ENCODE peak calls at places on chromosome 5, in ten cellular contexts. Z is GM20000; A is H4; M is T follicular helper cell; N is T-helper 9 cell; R is HEK293T; S is neuronal stem cell; V is stimulated activated CD4-positive, alpha-beta T cell treated with anti-CD3 and anti-CD28 coated beads, Interleukin-4, amount 100 ng/mL, for 48 hours; U is NCI-H1092 treated with DMSO at 0.1 percent for 48 hours; D is CD8-positive, alpha-beta memory T cell. I is an unnamed sample.

GRCh38 chr5:133682496-133682895 is 70.2 kb upstream of the FSTL4 start:
- DNase-seq in A (no peak), Z (no peak), U (no peak), N (no peak), S (no peak), V (no peak), R (no peak), M (no peak), D (no peak), I (no peak)

GRCh38 chr5:111223086-111223789 is 946 bp upstream of the CAMK4 start:
- DNase-seq in U (peak), M (no peak), S (no peak), Z (no peak), D (no peak), A (no peak), V (no peak), N (no peak), R (no peak), I (no peak)

GRCh38 chr5:6581559-6582426 is 51.1 kb downstream of the NSUN2 start:
- DNase-seq in Z (no peak), M (no peak), U (no peak), N (no peak), A (no peak), D (no peak), S (no peak), R (no peak), V (no peak), I (no peak)

GRCh38 chr5:139243425-139243965 is 45.3 kb upstream of the SIL1 start:
- DNase-seq in M (no peak), S (no peak), Z (no peak), R (no peak), D (no peak), N (no peak), U (no peak), A (no peak), V (no peak), I (no peak)

GRCh38 chr5:157915638-157916037 is 56.7 kb upstream of the CLINT1 start:
- DNase-seq in R (no peak), V (no peak), Z (no peak), U (peak), S (no peak), A (peak), N (no peak), D (no peak), M (no peak), I (peak)

GRCh38 chr5:59036274-59036961 is 453.5 kb downstream of the RAB3C start:
- DNase-seq in N (peak), V (no peak), S (no peak), Z (no peak), M (peak), A (peak), D (peak), R (no peak), U (no peak), I (no peak)

GRCh38 chr5:135050244-135050767 is 16.3 kb upstream of the PITX1 start:
- DNase-seq in N (no peak), R (no peak), M (no peak), A (no peak), D (no peak), U (no peak), Z (no peak), V (no peak), S (no peak), I (no peak)

GRCh38 chr5:178349147-178349527 is 116.5 kb upstream of the PHYKPL start:
- DNase-seq in U (no peak), R (no peak), Z (no peak), A (no peak), M (no peak), D (no peak), N (no peak), V (no peak), S (no peak), I (no peak)

GRCh38 chr5:16894236-16895057 is 41.6 kb downstream of the MYO10 start:
- DNase-seq in S (peak), A (peak), D (no peak), R (peak), U (peak), V (no peak), Z (no peak), N (no peak), M (no peak), I (no peak)

GRCh38 chr5:76971471-76971870 is 18.6 kb downstream of the CRHBP start:
- DNase-seq in S (no peak), D (no peak), R (no peak), A (no peak), U (no peak), Z (no peak), M (no peak), V (no peak), N (no peak), I (no peak)

GRCh38 chr5:124102491-124102890 is 590.5 kb downstream of the CSNK1G3 start:
- DNase-seq in Z (no peak), U (no peak), D (no peak), R (no peak), M (no peak), S (no peak), A (peak), N (no peak), V (no peak), I (no peak)

GRCh38 chr5:54360089-54360488 is 49.7 kb upstream of the ARL15 start:
- DNase-seq in Z (no peak), S (no peak), M (no peak), D (no peak), A (peak), N (no peak), R (no peak), U (no peak), V (no peak), I (no peak)

GRCh38 chr5:154097031-154097430 is 58.3 kb downstream of the MFAP3 start:
- DNase-seq in U (no peak), V (no peak), N (no peak), R (no peak), M (no peak), S (no peak), Z (no peak), A (no peak), D (no peak), I (peak)

GRCh38 chr5:169697518-169697890 is 60.4 kb downstream of the DOCK2 start:
- DNase-seq in U (no peak), S (no peak), R (no peak), Z (no peak), N (no peak), M (no peak), V (no peak), A (no peak), D (no peak), I (no peak)

GRCh38 chr5:117953272-117953671 is 1035.1 kb downstream of the DTWD2 start:
- DNase-seq in D (no peak), V (no peak), U (no peak), Z (no peak), A (no peak), M (no peak), S (no peak), N (no peak), R (no peak), I (no peak)

GRCh38 chr5:143471041-143471509 is 67.6 kb upstream of the NR3C1 start:
- DNase-seq in S (no peak), U (no peak), M (no peak), R (no peak), D (no peak), A (peak), V (no peak), N (no peak), Z (no peak), I (no peak)

GRCh38 chr5:122704247-122705036 is 70.4 kb upstream of the SNX2 start:
- DNase-seq in D (peak), M (no peak), N (no peak), V (no peak), U (peak), A (peak), S (no peak), Z (no peak), R (peak), I (peak)

GRCh38 chr5:67095346-67095871 is 101.2 kb downstream of the CD180 start:
- DNase-seq in U (no peak), M (no peak), Z (no peak), A (no peak), V (no peak), N (no peak), S (no peak), D (no peak), R (no peak), I (no peak)

GRCh38 chr5:38803246-38803645 is 42.6 kb upstream of the OSMR start:
- DNase-seq in D (no peak), S (no peak), R (no peak), A (no peak), M (no peak), V (no peak), Z (no peak), U (no peak), N (no peak), I (no peak)

GRCh38 chr5:117624226-117624625 is 1049.6 kb upstream of the SEMA6A start:
- DNase-seq in U (no peak), N (no peak), R (no peak), A (no peak), V (no peak), S (no peak), Z (no peak), M (no peak), D (no peak), I (no peak)

GRCh38 chr5:6572825-6573380 is 59.9 kb downstream of the NSUN2 start:
- DNase-seq in D (no peak), N (no peak), M (no peak), V (no peak), A (no peak), R (no peak), Z (no peak), U (no peak), S (no peak), I (no peak)

GRCh38 chr5:68215888-68216736 is 556 bp downstream of the PIK3R1 start:
- DNase-seq in U (peak), N (peak), S (peak), D (peak), M (peak), A (no peak), V (peak), Z (peak), R (peak), I (peak)

GRCh38 chr5:142684508-142685031 is 1.3 kb downstream of the FGF1 start:
- DNase-seq in R (no peak), U (no peak), Z (no peak), A (peak), M (no peak), D (no peak), S (no peak), V (no peak), N (no peak), I (no peak)

GRCh38 chr5:170201311-170201710 is 31.5 kb upstream of the C5orf58 start:
- DNase-seq in A (no peak), M (no peak), N (no peak), R (no peak), V (no peak), S (no peak), U (no peak), D (no peak), Z (no peak), I (no peak)

GRCh38 chr5:107361945-107362344 is 308.8 kb downstream of the EFNA5 start:
- DNase-seq in Z (no peak), M (no peak), A (peak), S (no peak), D (no peak), R (no peak), N (no peak), U (no peak), V (no peak), I (no peak)

GRCh38 chr5:29780401-29780800 is 1413.1 kb upstream of the CDH6 start:
- DNase-seq in U (no peak), R (no peak), D (no peak), V (no peak), Z (no peak), N (no peak), A (no peak), M (no peak), S (no peak), I (no peak)

GRCh38 chr5:134455466-134455865 is 43.8 kb upstream of the CDKN2AIPNL start:
- DNase-seq in R (no peak), S (no peak), A (no peak), Z (no peak), V (no peak), N (no peak), U (no peak), D (no peak), M (no peak), I (no peak)

GRCh38 chr5:52283221-52283620 is 504.5 kb upstream of the ITGA1 start:
- DNase-seq in M (no peak), U (no peak), Z (no peak), R (no peak), D (no peak), N (no peak), V (no peak), A (peak), S (no peak), I (no peak)

GRCh38 chr5:166724284-166724683 is 1567.2 kb upstream of the WWC1 start:
- DNase-seq in N (no peak), D (no peak), R (no peak), S (no peak), U (peak), Z (no peak), V (no peak), M (no peak), A (peak), I (no peak)

GRCh38 chr5:96229173-96229572 is 203.9 kb downstream of the PCSK1 start:
- DNase-seq in V (no peak), U (no peak), Z (no peak), D (no peak), S (no peak), A (no peak), M (no peak), R (no peak), N (no peak), I (no peak)

I was measured in OCI-LY7.